ENCODE peak calls at places on chromosomes 1 and 21, in seven cellular contexts. D, S, F, G, H, N and Y are unnamed samples.

GRCh38 chr1:71351438-71351837 is 270.6 kb upstream of the ZRANB2 start:
- DNase-seq in G (no peak), S (no peak), F (no peak), D (no peak), H (no peak), N (no peak), Y (peak)

GRCh38 chr1:14055442-14056225 is 355.6 kb downstream of the PRDM2 start:
- DNase-seq in N (no peak), G (no peak), S (no peak), D (no peak), F (no peak), H (peak), Y (peak)

GRCh38 chr1:19390901-19391595 is 78.9 kb downstream of the SLC66A1 start:
- DNase-seq in G (peak), F (peak), H (peak), D (peak), S (no peak), N (peak), Y (peak)

GRCh38 chr21:29005696-29006095 is 13.0 kb upstream of the LTN1 start:
- DNase-seq in H (no peak), G (no peak), D (no peak), N (no peak), S (no peak), F (no peak), Y (no peak)

GRCh38 chr21:45295576-45296365 is 8.1 kb upstream of the POFUT2 start:
- DNase-seq in D (no peak), S (no peak), F (no peak), G (no peak), H (peak), N (peak), Y (peak)

GRCh38 chr1:69055223-69055622 is 512.5 kb upstream of the LRRC7 start:
- DNase-seq in S (no peak), H (no peak), F (no peak), D (no peak), G (no peak), N (no peak), Y (peak)

GRCh38 chr1:19809044-19809750 is 5.9 kb downstream of the RNF186 start:
- DNase-seq in G (no peak), H (no peak), D (no peak), S (peak), N (no peak), F (no peak), Y (no peak)

GRCh38 chr1:156025873-156026272 is 5.1 kb upstream of the SSR2 start:
- DNase-seq in G (no peak), N (peak), S (no peak), F (peak), H (peak), D (no peak), Y (peak)

GRCh38 chr1:45134468-45134873 is 71.9 kb downstream of the ZSWIM5 start:
- DNase-seq in N (no peak), H (no peak), S (no peak), G (no peak), F (no peak), D (no peak), Y (no peak)

GRCh38 chr1:172727956-172728603 is 69.2 kb downstream of the FASLG start:
- DNase-seq in S (no peak), G (no peak), F (peak), H (peak), N (peak), D (no peak), Y (no peak)

GRCh38 chr1:203048555-203049051 is 22.3 kb downstream of the PPFIA4 start:
- DNase-seq in G (no peak), H (no peak), S (no peak), D (no peak), N (no peak), F (no peak), Y (peak)

GRCh38 chr1:200971955-200972711 is 51.4 kb downstream of the KIF21B start:
- DNase-seq in G (peak), H (peak), D (peak), F (peak), N (peak), S (peak), Y (peak)

GRCh38 chr1:235873571-235873970 is 6.9 kb upstream of the LYST start:
- DNase-seq in N (no peak), H (no peak), G (no peak), S (no peak), F (no peak), D (no peak), Y (no peak)

GRCh38 chr1:205259361-205259832 is 31.7 kb downstream of the TMCC2 start:
- DNase-seq in S (no peak), N (peak), G (no peak), H (no peak), F (no peak), D (no peak), Y (no peak)

GRCh38 chr1:91173379-91173890 is 151.6 kb upstream of the ZNF644 start:
- DNase-seq in G (no peak), N (no peak), D (no peak), S (no peak), F (no peak), H (no peak), Y (peak)

GRCh38 chr1:65467536-65467935 is 47.1 kb downstream of the LEPR start:
- DNase-seq in N (no peak), S (no peak), H (peak), F (no peak), G (no peak), D (no peak), Y (no peak)

GRCh38 chr1:113307771-113308451 is 82.4 kb upstream of the MAGI3 start:
- DNase-seq in G (no peak), H (no peak), D (no peak), F (no peak), N (no peak), S (no peak), Y (peak)

GRCh38 chr1:55304306-55304705 is 89.1 kb upstream of the USP24 start:
- DNase-seq in H (no peak), F (no peak), S (no peak), G (no peak), D (no peak), N (peak), Y (no peak)

GRCh38 chr1:201408815-201409200 is 9.7 kb upstream of the LAD1 start:
- DNase-seq in F (no peak), S (no peak), D (no peak), H (no peak), G (no peak), N (no peak), Y (no peak)

GRCh38 chr1:243499248-243499647 is 243.4 kb downstream of the SDCCAG8 start:
- DNase-seq in S (no peak), N (no peak), F (no peak), D (no peak), H (no peak), G (no peak), Y (no peak)

GRCh38 chr1:9270290-9270900 is 22.3 kb upstream of the SPSB1 start:
- DNase-seq in H (no peak), S (no peak), N (peak), G (no peak), D (no peak), F (no peak), Y (no peak)

GRCh38 chr1:50416553-50417453 is 6.4 kb downstream of the DMRTA2 start:
- DNase-seq in F (no peak), N (no peak), G (no peak), S (no peak), H (no peak), D (no peak), Y (peak)

GRCh38 chr1:224245188-224245587 is 62.1 kb downstream of the DEGS1 start:
- DNase-seq in H (peak), N (peak), S (no peak), G (no peak), F (no peak), D (no peak), Y (no peak)

GRCh38 chr1:29811247-29811646 is 574.9 kb downstream of the PTPRU start:
- DNase-seq in H (no peak), D (no peak), S (peak), N (no peak), F (no peak), G (no peak), Y (no peak)

GRCh38 chr1:11985851-11986250 is 5.6 kb downstream of the MFN2 start:
- DNase-seq in H (peak), G (no peak), N (no peak), F (no peak), S (no peak), D (no peak), Y (no peak)

GRCh38 chr1:204834329-204834728 is 36.3 kb upstream of the NFASC start:
- DNase-seq in S (no peak), N (no peak), H (no peak), D (no peak), F (no peak), G (no peak), Y (no peak)

GRCh38 chr1:12556368-12556930 is 61.6 kb downstream of the DHRS3 start:
- DNase-seq in N (peak), D (no peak), S (peak), F (no peak), H (peak), G (no peak), Y (peak)

GRCh38 chr1:222769181-222769580 is 32.2 kb downstream of the FAM177B start:
- DNase-seq in G (no peak), D (no peak), F (no peak), N (no peak), S (no peak), H (no peak), Y (no peak)

GRCh38 chr1:248752119-248752931 is 3.2 kb downstream of the LYPD8 start:
- DNase-seq in S (no peak), H (peak), D (no peak), N (no peak), F (no peak), G (no peak), Y (no peak)

GRCh38 chr1:37189111-37189510 is 154.8 kb upstream of the GRIK3 start:
- DNase-seq in F (no peak), G (no peak), H (no peak), N (no peak), S (no peak), D (no peak), Y (no peak)

GRCh38 chr1:229557214-229557850 is 1.2 kb downstream of the ABCB10 start:
- DNase-seq in S (no peak), N (no peak), D (no peak), G (no peak), F (peak), H (no peak), Y (no peak)

GRCh38 chr1:205191127-205191577 is 20.4 kb downstream of the DSTYK start:
- DNase-seq in F (no peak), G (no peak), H (no peak), D (no peak), N (no peak), S (no peak), Y (peak)

GRCh38 chr1:41562328-41562727 is 77.8 kb upstream of the EDN2 start:
- DNase-seq in G (no peak), D (no peak), H (no peak), S (no peak), F (no peak), N (no peak), Y (no peak)

GRCh38 chr1:203559523-203559922 is 65.6 kb downstream of the OPTC start:
- DNase-seq in G (no peak), N (no peak), H (peak), D (no peak), F (no peak), S (peak), Y (peak)

GRCh38 chr1:151416231-151416630 is 16.9 kb downstream of the PSMB4 start:
- DNase-seq in F (no peak), G (no peak), D (no peak), N (no peak), S (no peak), H (no peak), Y (peak)

GRCh38 chr1:23923592-23924495 is 10.7 kb upstream of the CNR2 start:
- DNase-seq in F (no peak), D (no peak), H (no peak), S (peak), N (peak), G (no peak), Y (no peak)

GRCh38 chr1:48073773-48074172 is 76.6 kb upstream of the TRABD2B start:
- DNase-seq in N (no peak), G (no peak), F (no peak), H (peak), D (no peak), S (no peak), Y (no peak)

GRCh38 chr1:34591751-34592629 is 162.9 kb upstream of the GJB5 start:
- DNase-seq in F (no peak), D (no peak), G (no peak), S (no peak), N (no peak), H (peak), Y (no peak)

GRCh38 chr1:18931731-18932130 is 24.7 kb downstream of the IFFO2 start:
- DNase-seq in S (no peak), N (no peak), G (no peak), H (no peak), F (no peak), D (no peak), Y (no peak)